ENCODE peak calls at places on chromosome 19, in four cellular contexts. F, G, P and B are unnamed samples.

GRCh38 chr19:39144487-39145071 is 19.0 kb downstream of the PAK4 start:
- DNase-seq in F (no peak), G (no peak), P (no peak), B (no peak)

GRCh38 chr19:38729653-38730469 is 14.4 kb downstream of the CAPN12 start:
- DNase-seq in F (peak; percentile 60), G (peak; percentile 82), P (peak; percentile 79), B (no peak)

GRCh38 chr19:44705502-44706010 is 6.6 kb downstream of the CEACAM16 start:
- DNase-seq in F (no peak), G (no peak), P (no peak), B (no peak)

GRCh38 chr19:15551183-15552004 is 43.1 kb downstream of the CYP4F22 start:
- DNase-seq in F (peak; percentile 52), G (no peak), P (peak; percentile 62), B (no peak)

GRCh38 chr19:6744381-6745288 is 5.2 kb downstream of the TRIP10 start:
- DNase-seq in F (no peak), G (peak; percentile 97), P (no peak), B (peak; percentile 95)

GRCh38 chr19:44587863-44588752 is 25.3 kb upstream of the IGSF23 start:
- DNase-seq in F (no peak), G (no peak), P (no peak), B (no peak)

GRCh38 chr19:33795370-33796163 is 1.1 kb upstream of the KCTD15 start:
- DNase-seq in F (no peak), G (peak; percentile 88), P (peak; percentile 86), B (peak; percentile 94)

GRCh38 chr19:41261474-41262190 is 2.5 kb upstream of the HNRNPUL1 start:
- DNase-seq in F (no peak), G (no peak), P (no peak), B (no peak)

GRCh38 chr19:10346509-10346908 is 7.1 kb upstream of the ICAM3 start:
- DNase-seq in F (no peak), G (no peak), P (no peak), B (no peak)

GRCh38 chr19:35718345-35719041 is 690 bp downstream of the KMT2B start:
- DNase-seq in F (peak; percentile 31), G (no peak), P (peak; percentile 75), B (peak; percentile 88)

GRCh38 chr19:52343548-52343947 is 7.5 kb downstream of the ZNF610 start:
- DNase-seq in F (peak; percentile 24), G (peak; percentile 65), P (no peak), B (no peak)

GRCh38 chr19:281992-282391 is 9.2 kb downstream of the PLPP2 start:
- DNase-seq in F (no peak), G (no peak), P (no peak), B (peak; percentile 54)

GRCh38 chr19:47762615-47763308 is 15.7 kb upstream of the SELENOW start:
- DNase-seq in F (no peak), G (no peak), P (no peak), B (no peak)

GRCh38 chr19:14337510-14337909 is 43.7 kb upstream of the ADGRE5 start:
- DNase-seq in F (no peak), G (no peak), P (no peak), B (no peak)

GRCh38 chr19:41921280-41922219 is 6.7 kb downstream of the ERFL start:
- DNase-seq in F (no peak), G (no peak), P (no peak), B (no peak)

GRCh38 chr19:14149509-14149994 is 13.2 kb upstream of the ASF1B start:
- DNase-seq in F (peak; percentile 52), G (peak; percentile 96), P (no peak), B (peak; percentile 95)

GRCh38 chr19:8148410-8149231 is 771 bp downstream of the FBN3 start:
- DNase-seq in F (no peak), G (no peak), P (no peak), B (no peak)

GRCh38 chr19:51807111-51807701 is 12.2 kb downstream of the FPR3 start:
- DNase-seq in F (no peak), G (no peak), P (no peak), B (no peak)

GRCh38 chr19:55117063-55117635 is 288 bp downstream of the PPP1R12C start:
- DNase-seq in F (no peak), G (no peak), P (no peak), B (no peak)

GRCh38 chr19:52786078-52786463 is 520 bp downstream of the ZNF600 start:
- DNase-seq in F (no peak), G (no peak), P (peak; percentile 7), B (no peak)

GRCh38 chr19:45097776-45098520 is 5.0 kb downstream of the PPP1R37 start:
- DNase-seq in F (no peak), G (peak; percentile 85), P (no peak), B (peak; percentile 90)

GRCh38 chr19:44260695-44261446 is 1.2 kb downstream of the ZNF233 start:
- DNase-seq in F (no peak), G (no peak), P (no peak), B (no peak)

GRCh38 chr19:812819-813358 is 8.9 kb downstream of the PLPPR3 start:
- DNase-seq in F (no peak), G (no peak), P (peak; percentile 33), B (no peak)

GRCh38 chr19:11787536-11787935 is 10.8 kb upstream of the ZNF491 start:
- DNase-seq in F (no peak), G (no peak), P (no peak), B (no peak)

GRCh38 chr19:2342656-2343288 is 14.3 kb downstream of the SPPL2B start:
- DNase-seq in F (no peak), G (no peak), P (no peak), B (no peak)

GRCh38 chr19:41023193-41023592 is 32.1 kb downstream of the CYP2B6 start:
- DNase-seq in F (no peak), G (no peak), P (no peak), B (no peak)

GRCh38 chr19:30780032-30780431 is 407.8 kb downstream of the ZNF536 start:
- DNase-seq in F (no peak), G (no peak), P (no peak), B (no peak)

GRCh38 chr19:31110331-31110730 is 238.9 kb downstream of the TSHZ3 start:
- DNase-seq in F (no peak), G (no peak), P (no peak), B (no peak)

GRCh38 chr19:15199652-15200574 is 882 bp downstream of the NOTCH3 start:
- DNase-seq in F (no peak), G (no peak), P (peak; percentile 47), B (no peak)

GRCh38 chr19:47176627-47177090 is 46.0 kb downstream of the SAE1 start:
- DNase-seq in F (peak; percentile 14), G (no peak), P (no peak), B (no peak)

GRCh38 chr19:18144361-18144760 is 8.6 kb upstream of the PIK3R2 start:
- DNase-seq in F (no peak), G (no peak), P (no peak), B (no peak)

GRCh38 chr19:13127811-13128575 is 9.9 kb downstream of the NACC1 start:
- DNase-seq in F (no peak), G (no peak), P (no peak), B (no peak)

GRCh38 chr19:35042056-35042730 is 672 bp downstream of the HPN start:
- DNase-seq in F (no peak), G (no peak), P (no peak), B (no peak)

GRCh38 chr19:12792853-12793289 is 1.6 kb downstream of the JUNB start:
- DNase-seq in F (no peak), G (no peak), P (no peak), B (no peak)

GRCh38 chr19:58229255-58229639 is 533 bp downstream of the ZNF544 start:
- DNase-seq in F (no peak), G (no peak), P (no peak), B (no peak)